ENCODE peak calls at places on chromosome 17, in nine cellular contexts. L, P, V, O, B, D, Q, T and C are unnamed samples.

GRCh38 chr17:28038802-28039600 is 3.5 kb upstream of the NLK start:
- DNase-seq in O (peak; percentile 17), V (no peak), D (no peak), P (no peak), L (no peak), B (peak; percentile 63), T (no peak), Q (no peak), C (peak; percentile 29)

GRCh38 chr17:48904428-48904827 is 3.8 kb upstream of the UBE2Z start:
- DNase-seq in B (no peak), V (no peak), Q (no peak), O (no peak), T (no peak), P (no peak), D (no peak), L (no peak), C (no peak)

GRCh38 chr17:13735861-13736260 is 134.1 kb upstream of the HS3ST3A1 start:
- DNase-seq in B (no peak), P (no peak), D (no peak), O (no peak), L (no peak), V (no peak), Q (no peak), T (no peak), C (no peak)

GRCh38 chr17:31627960-31628359 is 231.1 kb downstream of the COPRS start:
- DNase-seq in L (no peak), Q (peak; percentile 74), B (peak; percentile 95), V (no peak), T (no peak), O (peak; percentile 92), D (no peak), P (peak; percentile 66), C (no peak)

GRCh38 chr17:76816590-76817135 is 51.5 kb upstream of the MGAT5B start:
- DNase-seq in L (no peak), O (peak; percentile 35), Q (peak; percentile 3), B (peak; percentile 42), P (peak; percentile 38), D (peak; percentile 29), T (peak; percentile 88), V (peak; percentile 88), C (peak; percentile 54)

GRCh38 chr17:76139801-76140660 is 1.0 kb downstream of the FOXJ1 start:
- DNase-seq in L (no peak), P (no peak), B (no peak), V (peak; percentile 64), O (no peak), D (peak; percentile 44), Q (no peak), T (peak; percentile 51), C (no peak)

GRCh38 chr17:10262451-10262850 is 64.0 kb upstream of the GAS7 start:
- DNase-seq in B (no peak), V (no peak), T (no peak), L (no peak), D (no peak), Q (no peak), O (no peak), P (no peak), C (peak; percentile 35)

GRCh38 chr17:57372156-57372555 is 115.8 kb downstream of the MSI2 start:
- DNase-seq in B (peak; percentile 66), L (no peak), O (peak; percentile 78), T (no peak), P (peak; percentile 6), D (no peak), V (no peak), Q (no peak), C (no peak)

GRCh38 chr17:78258323-78259229 is 27.1 kb downstream of the TMEM235 start:
- DNase-seq in O (peak; percentile 32), Q (no peak), T (peak; percentile 62), V (peak; percentile 65), B (peak; percentile 12), P (peak; percentile 38), D (no peak), L (no peak), C (no peak)

DNA sequence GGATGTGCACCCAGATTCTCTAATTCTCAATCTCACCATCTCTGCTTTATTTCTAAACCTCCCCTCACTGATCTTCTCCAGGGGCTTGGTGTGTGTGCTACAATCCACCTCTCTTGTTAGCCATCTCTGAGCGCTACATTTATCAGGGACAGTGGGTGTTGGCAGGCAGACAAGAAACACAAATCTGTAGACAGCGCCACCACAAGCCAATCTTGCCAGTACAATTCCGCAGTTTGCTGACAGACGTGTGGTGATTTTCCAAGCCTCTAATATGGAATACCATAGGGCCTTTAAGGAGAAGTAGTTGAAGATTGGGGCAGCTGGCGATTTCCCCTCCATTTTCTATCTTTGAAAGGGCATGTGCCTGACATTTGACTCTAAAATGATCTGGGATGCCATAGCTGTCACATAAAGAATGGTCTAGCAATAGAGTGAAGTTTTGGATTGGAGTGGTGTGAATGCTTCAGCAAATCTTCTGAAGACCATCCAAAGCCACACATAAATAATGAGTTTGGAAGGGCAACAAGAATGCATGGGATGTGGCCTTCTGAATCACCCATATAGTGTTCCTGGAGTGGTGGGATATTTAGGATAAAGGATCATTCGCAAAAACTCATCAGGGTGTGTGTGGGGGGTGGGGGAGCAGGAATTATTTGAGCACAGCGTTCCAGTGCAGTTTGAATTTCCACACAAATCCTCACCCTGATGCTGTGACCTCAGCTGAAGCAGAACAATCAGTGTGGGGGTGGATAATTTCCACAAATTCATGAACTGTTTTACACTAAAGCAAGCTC is 12.0 kb upstream of the ANKFN1 start:
- DNase-seq in B (peak; percentile 45), L (no peak), O (peak; percentile 91), T (no peak), Q (no peak), P (no peak), D (no peak), V (no peak), C (peak; percentile 40)
- TF ChIP-seq CTCF in B (no peak), L (no peak), O (no peak), T (peak; percentile 17), Q (no peak), P (no peak), D (no peak), V (no peak), C (no peak)

DNA sequence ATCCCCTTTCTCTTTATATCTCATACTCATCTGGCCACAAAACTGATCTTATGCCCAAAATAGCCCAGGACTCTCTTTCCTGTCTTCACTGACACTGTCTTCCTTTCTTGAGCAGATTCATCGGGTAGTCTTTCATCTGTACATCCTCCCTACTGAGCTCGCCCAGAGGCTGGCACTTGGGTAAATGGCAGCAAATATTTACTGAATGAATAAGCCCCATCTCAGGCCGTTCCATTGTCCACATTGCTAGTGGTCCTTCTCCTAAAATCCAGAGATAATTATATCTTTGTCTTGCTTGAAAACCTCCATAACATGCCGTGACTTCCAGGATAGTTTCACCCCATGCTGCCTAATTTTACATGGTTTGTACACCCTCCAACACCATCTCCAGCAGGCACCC is 158.1 kb upstream of the SDK2 start:
- DNase-seq in T (no peak), D (no peak), Q (no peak), B (no peak), V (no peak), O (no peak), L (no peak), P (no peak), C (no peak)
- H3K27me3 ChIP-seq in T (no peaks in the 10 kb centered on the region), D (no peaks in the 10 kb centered on the region), Q (no peaks in the 10 kb centered on the region), B (no peaks in the 10 kb centered on the region), V (peaks cover 3% of the 10 kb centered on the region), O (no peaks in the 10 kb centered on the region), L (peaks cover 6% of the 10 kb centered on the region), P (no peaks in the 10 kb centered on the region), C (no peaks in the 10 kb centered on the region)

DNA sequence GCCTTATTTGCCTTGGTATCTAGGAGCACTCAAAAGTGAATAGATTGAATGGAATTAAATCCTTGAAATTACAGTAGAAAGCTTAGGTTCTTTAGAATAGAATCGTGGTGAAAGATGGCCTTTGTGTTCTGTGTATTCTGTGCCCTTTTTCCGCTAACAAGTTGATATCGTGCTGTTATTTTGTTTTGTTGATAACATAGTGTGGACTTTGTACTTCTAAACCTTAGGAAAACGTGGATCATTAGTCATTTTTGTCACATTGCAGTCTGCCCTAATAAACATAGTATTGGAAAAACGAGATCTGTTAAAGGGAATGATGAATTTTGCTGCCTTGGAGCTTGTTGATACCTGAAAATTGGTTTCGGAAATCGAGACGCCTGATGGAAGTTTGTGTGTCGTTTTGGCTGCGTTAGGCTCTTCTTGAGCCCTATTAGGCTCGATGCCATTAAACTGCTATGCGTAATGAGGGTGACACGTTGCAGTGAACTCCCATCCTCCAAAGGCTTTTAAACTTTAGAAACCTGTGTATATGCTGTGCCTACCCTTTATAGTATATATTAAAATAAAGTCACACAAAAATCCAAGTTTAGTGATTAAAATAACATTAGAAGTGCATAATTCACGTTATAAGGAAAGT is 145.7 kb downstream of the PRKCA start:
- DNase-seq in L (no peak), O (peak; percentile 38), V (no peak), B (no peak), Q (no peak), D (peak; percentile 23), T (no peak), P (no peak), C (no peak)
- H3K27ac ChIP-seq in L (no peak overlapping the region), O (no peak overlapping the region), V (no peak overlapping the region), B (no peak overlapping the region), Q (no peak overlapping the region), D (peak overlapping the region; percentile 53), T (no peak overlapping the region), P (no peak overlapping the region), C (no peak overlapping the region)

GRCh38 chr17:2724783-2725164 is 13.2 kb upstream of the CLUH start:
- DNase-seq in D (peak; percentile 63), L (no peak), T (peak; percentile 88), Q (no peak), P (no peak), O (peak; percentile 35), V (peak; percentile 85), B (peak; percentile 26), C (peak; percentile 73)
- TF ChIP-seq CTCF in D (no peak), L (no peak), T (peak; percentile 51), Q (no peak), P (no peak), O (no peak), V (peak; percentile 26), B (peak; percentile 7), C (peak; percentile 4)

GRCh38 chr17:60149691-60150582 is at the start of gene CA4:
- DNase-seq in T (peak; percentile 72), O (no peak), D (peak; percentile 36), B (no peak), Q (no peak), V (peak; percentile 75), L (no peak), P (no peak), C (no peak)
- H3K27me3 ChIP-seq in T (peaks cover 65% of the 10 kb centered on the region), O (peaks cover 67% of the 10 kb centered on the region), D (peaks cover 15% of the 10 kb centered on the region), B (peaks cover 86% of the 10 kb centered on the region), Q (peaks cover 88% of the 10 kb centered on the region), V (peaks cover 14% of the 10 kb centered on the region), L (peaks cover 35% of the 10 kb centered on the region), P (peaks cover 44% of the 10 kb centered on the region), C (peaks cover 89% of the 10 kb centered on the region)

GRCh38 chr17:20171741-20172377 is 162.7 kb downstream of the SPECC1 start:
- DNase-seq in T (no peak), Q (no peak), V (no peak), P (peak; percentile 27), B (peak; percentile 18), D (no peak), O (peak; percentile 81), L (no peak), C (peak; percentile 43)
- H3K27ac ChIP-seq in T (peak overlapping the region; percentile 36), Q (no peak overlapping the region), V (no peak overlapping the region), P (no peak overlapping the region), B (no peak overlapping the region), D (no peak overlapping the region), O (no peak overlapping the region), L (peak overlapping the region; percentile 61), C (peak overlapping the region; percentile 83)